ENCODE peak calls at places on chromosomes 13 and 19, in four cellular contexts. Y, M, K and N are unnamed samples.
A peak's percentile ranks its signal among the peaks of the same experiment; 100 is the strongest.

GRCh38 chr13:29922896-29923295 is 72.5 kb upstream of the UBL3 start:
- DNase-seq in Y (no peak), M (no peak), K (no peak), N (no peak)

GRCh38 chr13:20702530-20702929 is 969 bp upstream of the IL17D start:
- DNase-seq in M (no peak), Y (no peak), K (no peak), N (no peak)

GRCh38 chr13:27952931-27953670 is 16.0 kb downstream of the CDX2 start:
- DNase-seq in M (no peak), Y (no peak), K (peak; percentile 84), N (peak; percentile 85)

GRCh38 chr19:18118420-18119242 is 21.1 kb downstream of the MAST3 start:
- DNase-seq in Y (no peak), M (no peak), K (no peak), N (no peak)

GRCh38 chr13:75825161-75825560 is 189.0 kb downstream of the LMO7 start:
- DNase-seq in K (no peak), Y (no peak), M (no peak), N (no peak)

GRCh38 chr13:33069365-33069764 is 53.1 kb downstream of the KL start:
- DNase-seq in Y (no peak), K (no peak), M (no peak), N (no peak)

GRCh38 chr13:106981050-106981449 is 413.1 kb upstream of the ARGLU1 start:
- DNase-seq in M (no peak), K (no peak), Y (no peak), N (no peak)

GRCh38 chr13:73874460-73874859 is 259.7 kb downstream of the KLF12 start:
- DNase-seq in M (no peak), Y (no peak), K (no peak), N (no peak)

GRCh38 chr13:80787604-80788003 is 446.7 kb upstream of the SPRY2 start:
- DNase-seq in K (no peak), Y (no peak), M (no peak), N (no peak)

GRCh38 chr19:54162241-54162805 is 2.8 kb upstream of the LENG1 start:
- DNase-seq in K (peak; percentile 95), Y (peak; percentile 58), M (peak; percentile 85), N (peak; percentile 95)

GRCh38 chr13:97030705-97031452 is 36.6 kb upstream of the OXGR1 start:
- DNase-seq in Y (no peak), M (no peak), K (no peak), N (no peak)

GRCh38 chr13:63048648-63049047 is 1633.0 kb upstream of the PCDH20 start:
- DNase-seq in K (no peak), M (no peak), Y (no peak), N (no peak)

GRCh38 chr13:61648546-61648945 is 232.9 kb upstream of the PCDH20 start:
- DNase-seq in Y (no peak), M (no peak), K (no peak), N (no peak)

GRCh38 chr13:83499286-83499685 is 383.0 kb downstream of the SLITRK1 start:
- DNase-seq in Y (no peak), K (no peak), M (no peak), N (no peak)

GRCh38 chr19:3224346-3225325 is at the start of gene CELF5:
- DNase-seq in M (no peak), Y (peak; percentile 34), K (peak; percentile 53), N (peak; percentile 61)

GRCh38 chr19:2887391-2887914 is 13.3 kb upstream of the ZNF57 start:
- DNase-seq in Y (no peak), M (peak; percentile 22), K (no peak), N (no peak)

GRCh38 chr19:17311455-17312248 is 2.3 kb downstream of the DDA1 start:
- DNase-seq in Y (no peak), K (no peak), M (no peak), N (no peak)

GRCh38 chr19:38615007-38615581 is 2.7 kb downstream of the MAP4K1 start:
- DNase-seq in K (no peak), Y (no peak), M (no peak), N (no peak)